ENCODE peak calls at places on chromosome 9, in six cellular contexts. One of them, this sample, is unnamed.

GRCh38 chr9:27787941-27788340 is 214.7 kb upstream of the C9orf72 start:
- DNase-seq in body of pancreas: no peak
- DNase-seq in HCT116: no peak
- DNase-seq in transverse colon: no peak
- DNase-seq in ovary: no peak
- DNase-seq in breast epithelium: no peak
- DNase-seq in this sample: no peak

GRCh38 chr9:88872171-88872946 is 118.9 kb upstream of the S1PR3 start:
- DNase-seq in body of pancreas: no peak
- DNase-seq in HCT116: no peak
- DNase-seq in transverse colon: no peak
- DNase-seq in ovary: no peak
- DNase-seq in breast epithelium: no peak
- DNase-seq in this sample: no peak

GRCh38 chr9:133532937-133533668 is 1.4 kb upstream of the ADAMTSL2 start:
- DNase-seq in body of pancreas: peak; percentile 72
- DNase-seq in HCT116: peak; percentile 73
- DNase-seq in transverse colon: peak; percentile 86
- DNase-seq in ovary: no peak
- DNase-seq in breast epithelium: no peak
- DNase-seq in this sample: peak; percentile 44

GRCh38 chr9:94164756-94165549 is 80.7 kb downstream of the PTPDC1 start:
- DNase-seq in body of pancreas: no peak
- DNase-seq in HCT116: no peak
- DNase-seq in transverse colon: no peak
- DNase-seq in ovary: no peak
- DNase-seq in breast epithelium: no peak
- DNase-seq in this sample: no peak

GRCh38 chr9:23739753-23740152 is 86.3 kb downstream of the ELAVL2 start:
- DNase-seq in body of pancreas: no peak
- DNase-seq in HCT116: no peak
- DNase-seq in transverse colon: no peak
- DNase-seq in ovary: no peak
- DNase-seq in breast epithelium: no peak
- DNase-seq in this sample: no peak

GRCh38 chr9:130041648-130042405 is 1.2 kb downstream of the FNBP1 start:
- DNase-seq in body of pancreas: no peak
- DNase-seq in HCT116: no peak
- DNase-seq in transverse colon: no peak
- DNase-seq in ovary: peak; percentile 55
- DNase-seq in breast epithelium: no peak
- DNase-seq in this sample: peak; percentile 19

GRCh38 chr9:97907051-97907450 is 15.2 kb downstream of the TRMO start:
- DNase-seq in body of pancreas: no peak
- DNase-seq in HCT116: no peak
- DNase-seq in transverse colon: no peak
- DNase-seq in ovary: no peak
- DNase-seq in breast epithelium: no peak
- DNase-seq in this sample: no peak

GRCh38 chr9:129397335-129397734 is 219.3 kb upstream of the IER5L start:
- DNase-seq in body of pancreas: no peak
- DNase-seq in HCT116: no peak
- DNase-seq in transverse colon: no peak
- DNase-seq in ovary: no peak
- DNase-seq in breast epithelium: no peak
- DNase-seq in this sample: no peak

GRCh38 chr9:92752812-92753404 is 11.7 kb downstream of the BICD2 start:
- DNase-seq in body of pancreas: no peak
- DNase-seq in HCT116: no peak
- DNase-seq in transverse colon: no peak
- DNase-seq in ovary: no peak
- DNase-seq in breast epithelium: no peak
- DNase-seq in this sample: no peak

GRCh38 chr9:125574136-125574877 is 132.7 kb downstream of the MAPKAP1 start:
- DNase-seq in body of pancreas: no peak
- DNase-seq in HCT116: no peak
- DNase-seq in transverse colon: no peak
- DNase-seq in ovary: no peak
- DNase-seq in breast epithelium: no peak
- DNase-seq in this sample: no peak

GRCh38 chr9:93261281-93261680 is 77.3 kb downstream of the WNK2 start:
- DNase-seq in body of pancreas: no peak
- DNase-seq in HCT116: no peak
- DNase-seq in transverse colon: no peak
- DNase-seq in ovary: no peak
- DNase-seq in breast epithelium: no peak
- DNase-seq in this sample: no peak

GRCh38 chr9:92188969-92189781 is 74.0 kb upstream of the SPTLC1 start:
- DNase-seq in body of pancreas: no peak
- DNase-seq in HCT116: no peak
- DNase-seq in transverse colon: no peak
- DNase-seq in ovary: no peak
- DNase-seq in breast epithelium: no peak
- DNase-seq in this sample: no peak

GRCh38 chr9:135076143-135076875 is 11.2 kb upstream of the OLFM1 start:
- DNase-seq in body of pancreas: no peak
- DNase-seq in HCT116: no peak
- DNase-seq in transverse colon: no peak
- DNase-seq in ovary: no peak
- DNase-seq in breast epithelium: peak; percentile 38
- DNase-seq in this sample: no peak

GRCh38 chr9:110526426-110526825 is 53.1 kb downstream of the SVEP1 start:
- DNase-seq in body of pancreas: no peak
- DNase-seq in HCT116: no peak
- DNase-seq in transverse colon: no peak
- DNase-seq in ovary: no peak
- DNase-seq in breast epithelium: no peak
- DNase-seq in this sample: no peak

GRCh38 chr9:4661165-4662095 is 664 bp upstream of the PLPP6 start:
- DNase-seq in body of pancreas: no peak
- DNase-seq in HCT116: no peak
- DNase-seq in transverse colon: no peak
- DNase-seq in ovary: no peak
- DNase-seq in breast epithelium: no peak
- DNase-seq in this sample: no peak

GRCh38 chr9:83154087-83154736 is 91.3 kb upstream of the RASEF start:
- DNase-seq in body of pancreas: peak; percentile 90
- DNase-seq in HCT116: no peak
- DNase-seq in transverse colon: no peak
- DNase-seq in ovary: no peak
- DNase-seq in breast epithelium: no peak
- DNase-seq in this sample: no peak

GRCh38 chr9:4894076-4894475 is 91.0 kb upstream of the JAK2 start:
- DNase-seq in body of pancreas: no peak
- DNase-seq in HCT116: no peak
- DNase-seq in transverse colon: no peak
- DNase-seq in ovary: no peak
- DNase-seq in breast epithelium: no peak
- DNase-seq in this sample: no peak

GRCh38 chr9:126927419-126927818 is 12.8 kb downstream of the RALGPS1 start:
- DNase-seq in body of pancreas: peak; percentile 31
- DNase-seq in HCT116: no peak
- DNase-seq in transverse colon: no peak
- DNase-seq in ovary: no peak
- DNase-seq in breast epithelium: no peak
- DNase-seq in this sample: no peak

GRCh38 chr9:110015759-110016158 is 192.2 kb downstream of the C9orf152 start:
- DNase-seq in body of pancreas: no peak
- DNase-seq in HCT116: peak; percentile 79
- DNase-seq in transverse colon: no peak
- DNase-seq in ovary: no peak
- DNase-seq in breast epithelium: no peak
- DNase-seq in this sample: no peak

GRCh38 chr9:95510610-95511231 is 6.0 kb downstream of the PTCH1 start:
- DNase-seq in body of pancreas: peak; percentile 92
- DNase-seq in HCT116: peak; percentile 86
- DNase-seq in transverse colon: peak; percentile 92
- DNase-seq in ovary: peak; percentile 94
- DNase-seq in breast epithelium: peak; percentile 85
- DNase-seq in this sample: peak; percentile 82
- TF ChIP-seq POLR2A in body of pancreas: peak; percentile 65
- TF ChIP-seq POLR2A in HCT116: no peak
- TF ChIP-seq POLR2A in transverse colon: peak; percentile 31
- TF ChIP-seq POLR2A in ovary: peak; percentile 54
- TF ChIP-seq POLR2A in breast epithelium: no peak
- TF ChIP-seq POLR2A in this sample: peak; percentile 92

GRCh38 chr9:32483343-32483742 is 42.7 kb downstream of the RIGI start:
- DNase-seq in body of pancreas: no peak
- DNase-seq in HCT116: no peak
- DNase-seq in transverse colon: no peak
- DNase-seq in ovary: no peak
- DNase-seq in breast epithelium: no peak
- DNase-seq in this sample: no peak
- H3K36me3 ChIP-seq in body of pancreas: no peaks in the 10 kb centered on the region
- H3K36me3 ChIP-seq in HCT116: peaks cover 15% of the 10 kb centered on the region
- H3K36me3 ChIP-seq in transverse colon: no peaks in the 10 kb centered on the region
- H3K36me3 ChIP-seq in ovary: no peaks in the 10 kb centered on the region
- H3K36me3 ChIP-seq in breast epithelium: peaks cover 6% of the 10 kb centered on the region
- H3K36me3 ChIP-seq in this sample: peaks cover 98% of the 10 kb centered on the region

GRCh38 chr9:37036237-37037136 is 2.4 kb upstream of the PAX5 start:
- DNase-seq in body of pancreas: peak; percentile 45
- DNase-seq in HCT116: no peak
- DNase-seq in transverse colon: peak; percentile 65
- DNase-seq in ovary: peak; percentile 51
- DNase-seq in breast epithelium: no peak
- DNase-seq in this sample: no peak
- H3K27me3 ChIP-seq in body of pancreas: no peaks in the 10 kb centered on the region
- H3K27me3 ChIP-seq in HCT116: peaks cover 18% of the 10 kb centered on the region
- H3K27me3 ChIP-seq in transverse colon: peaks cover 100% of the 10 kb centered on the region
- H3K27me3 ChIP-seq in ovary: peaks cover 3% of the 10 kb centered on the region
- H3K27me3 ChIP-seq in breast epithelium: peaks cover 97% of the 10 kb centered on the region
- H3K27me3 ChIP-seq in this sample: no peaks in the 10 kb centered on the region

GRCh38 chr9:136949817-136950655 is 2.0 kb upstream of the LCN12 start:
- DNase-seq in body of pancreas: peak; percentile 97
- DNase-seq in HCT116: peak; percentile 85
- DNase-seq in transverse colon: peak; percentile 98
- DNase-seq in ovary: peak; percentile 95
- DNase-seq in breast epithelium: peak; percentile 98
- DNase-seq in this sample: peak; percentile 92
- TF ChIP-seq POLR2A in body of pancreas: peak; percentile 68
- TF ChIP-seq POLR2A in HCT116: peak; percentile 60
- TF ChIP-seq POLR2A in transverse colon: peak; percentile 80
- TF ChIP-seq POLR2A in ovary: peak; percentile 22
- TF ChIP-seq POLR2A in breast epithelium: peak; percentile 20
- TF ChIP-seq POLR2A in this sample: peak; percentile 88

This sample was measured in tibial nerve.